ENCODE peak calls at places on chromosomes 1 and 21, in eight cellular contexts. V, K, C, Z, H, S, T and N are unnamed samples.

GRCh38 chr1:1573843-1574720 is 581 bp downstream of the SSU72 start:
- DNase-seq in V (peak), K (peak), C (no peak), Z (no peak), H (peak), S (peak), T (peak), N (peak)

GRCh38 chr1:228424685-228425660 is 8.3 kb upstream of the TRIM17 start:
- DNase-seq in V (no peak), K (no peak), C (no peak), Z (no peak), H (no peak), S (no peak), T (no peak), N (no peak)

GRCh38 chr1:14468751-14469150 is 129.7 kb upstream of the KAZN start:
- DNase-seq in V (no peak), K (no peak), C (no peak), Z (no peak), H (no peak), S (no peak), T (no peak), N (no peak)

GRCh38 chr1:9207715-9208114 is 26.9 kb upstream of the H6PD start:
- DNase-seq in V (no peak), K (no peak), C (no peak), Z (no peak), H (no peak), S (no peak), T (peak), N (no peak)

GRCh38 chr1:96598416-96599168 is 123.0 kb upstream of the PTBP2 start:
- DNase-seq in V (no peak), K (no peak), C (peak), Z (no peak), H (no peak), S (no peak), T (peak), N (no peak)

GRCh38 chr1:5993553-5994510 is 1.6 kb upstream of the NPHP4 start:
- DNase-seq in V (no peak), K (peak), C (no peak), Z (no peak), H (no peak), S (no peak), T (no peak), N (no peak)

GRCh38 chr1:91092503-91092902 is 70.7 kb upstream of the ZNF644 start:
- DNase-seq in V (no peak), K (no peak), C (no peak), Z (no peak), H (no peak), S (no peak), T (no peak), N (no peak)

GRCh38 chr1:221078260-221078965 is 199.2 kb downstream of the HLX start:
- DNase-seq in V (no peak), K (no peak), C (no peak), Z (no peak), H (no peak), S (no peak), T (peak), N (no peak)

GRCh38 chr1:97137862-97138514 is 416.4 kb downstream of the PTBP2 start:
- DNase-seq in V (no peak), K (peak), C (no peak), Z (no peak), H (peak), S (no peak), T (peak), N (peak)

GRCh38 chr1:226893936-226894335 is 23.5 kb downstream of the PSEN2 start:
- DNase-seq in V (peak), K (no peak), C (no peak), Z (no peak), H (no peak), S (no peak), T (no peak), N (no peak)

GRCh38 chr21:43719748-43720538 is 1.0 kb downstream of the PDXK start:
- DNase-seq in V (no peak), K (peak), C (no peak), Z (peak), H (no peak), S (no peak), T (no peak), N (peak)

GRCh38 chr1:179365342-179366092 is at the start of gene AXDND1:
- DNase-seq in V (peak), K (peak), C (peak), Z (peak), H (peak), S (peak), T (peak), N (peak)

GRCh38 chr1:203835476-203835875 is 25.9 kb upstream of the SNRPE start:
- DNase-seq in V (no peak), K (no peak), C (no peak), Z (no peak), H (no peak), S (no peak), T (no peak), N (no peak)

GRCh38 chr1:155966135-155966534 is 12.2 kb downstream of the ARHGEF2 start:
- DNase-seq in V (no peak), K (no peak), C (no peak), Z (no peak), H (no peak), S (no peak), T (no peak), N (no peak)

GRCh38 chr1:9101510-9102146 is 27.3 kb downstream of the GPR157 start:
- DNase-seq in V (no peak), K (peak), C (peak), Z (no peak), H (peak), S (no peak), T (peak), N (peak)

GRCh38 chr1:225655509-225656258 is 2.8 kb upstream of the ENAH start:
- DNase-seq in V (peak), K (no peak), C (peak), Z (peak), H (no peak), S (no peak), T (peak), N (no peak)

GRCh38 chr1:16101618-16102017 is 28.2 kb upstream of the FAM131C start:
- DNase-seq in V (no peak), K (no peak), C (no peak), Z (no peak), H (no peak), S (no peak), T (no peak), N (no peak)

GRCh38 chr1:36537190-36537768 is 54.6 kb upstream of the CSF3R start:
- DNase-seq in V (no peak), K (no peak), C (no peak), Z (no peak), H (no peak), S (no peak), T (no peak), N (no peak)

GRCh38 chr1:42955311-42956063 is 3.2 kb downstream of the SLC2A1 start:
- DNase-seq in V (no peak), K (no peak), C (no peak), Z (no peak), H (no peak), S (no peak), T (no peak), N (no peak)

GRCh38 chr21:35737899-35738341 is 322.4 kb downstream of the SETD4 start:
- DNase-seq in V (peak), K (no peak), C (no peak), Z (no peak), H (no peak), S (no peak), T (peak), N (no peak)

GRCh38 chr21:29805110-29805509 is 134.7 kb downstream of the GRIK1 start:
- DNase-seq in V (no peak), K (no peak), C (no peak), Z (no peak), H (no peak), S (no peak), T (no peak), N (no peak)

GRCh38 chr1:180565472-180565871 is 6.7 kb downstream of the OVAAL start:
- DNase-seq in V (no peak), K (no peak), C (no peak), Z (no peak), H (no peak), S (no peak), T (no peak), N (no peak)

GRCh38 chr1:206489980-206490534 is 17.3 kb upstream of the RASSF5 start:
- DNase-seq in V (peak), K (peak), C (no peak), Z (peak), H (peak), S (peak), T (peak), N (peak)

GRCh38 chr1:59699227-59699847 is 115.4 kb upstream of the HOOK1 start:
- DNase-seq in V (no peak), K (no peak), C (no peak), Z (no peak), H (peak), S (no peak), T (peak), N (peak)

GRCh38 chr1:117735045-117735992 is 129.5 kb downstream of the TENT5C start:
- DNase-seq in V (no peak), K (no peak), C (no peak), Z (peak), H (peak), S (no peak), T (peak), N (peak)

GRCh38 chr1:92310185-92310597 is 11.3 kb downstream of the RPAP2 start:
- DNase-seq in V (no peak), K (no peak), C (no peak), Z (no peak), H (peak), S (no peak), T (peak), N (peak)

GRCh38 chr1:68751723-68752122 is 254.8 kb upstream of the DEPDC1 start:
- DNase-seq in V (no peak), K (no peak), C (no peak), Z (no peak), H (no peak), S (no peak), T (no peak), N (no peak)
- TF ChIP-seq CTCF in V (no peak), K (no peak), C (no peak), Z (no peak), H (no peak), S (no peak), T (peak), N (no peak)

GRCh38 chr21:17554120-17554519 is 41.3 kb downstream of the CXADR start:
- DNase-seq in V (no peak), K (no peak), C (no peak), Z (no peak), H (no peak), S (no peak), T (no peak), N (no peak)

GRCh38 chr21:17560377-17560776 is 47.5 kb downstream of the CXADR start:
- DNase-seq in V (no peak), K (no peak), C (no peak), Z (no peak), H (no peak), S (no peak), T (no peak), N (no peak)

GRCh38 chr21:17552410-17552809 is 39.6 kb downstream of the CXADR start:
- DNase-seq in V (no peak), K (no peak), C (no peak), Z (no peak), H (no peak), S (no peak), T (no peak), N (no peak)

GRCh38 chr21:17550671-17551308 is 37.9 kb downstream of the CXADR start:
- DNase-seq in V (no peak), K (no peak), C (no peak), Z (no peak), H (no peak), S (no peak), T (no peak), N (no peak)

GRCh38 chr21:17554619-17555472 is 42.0 kb downstream of the CXADR start:
- DNase-seq in V (no peak), K (no peak), C (no peak), Z (no peak), H (no peak), S (no peak), T (no peak), N (no peak)
- TF ChIP-seq CTCF in V (no peak), K (no peak), C (peak), Z (no peak), H (peak), S (no peak), T (peak), N (no peak)

DNA sequence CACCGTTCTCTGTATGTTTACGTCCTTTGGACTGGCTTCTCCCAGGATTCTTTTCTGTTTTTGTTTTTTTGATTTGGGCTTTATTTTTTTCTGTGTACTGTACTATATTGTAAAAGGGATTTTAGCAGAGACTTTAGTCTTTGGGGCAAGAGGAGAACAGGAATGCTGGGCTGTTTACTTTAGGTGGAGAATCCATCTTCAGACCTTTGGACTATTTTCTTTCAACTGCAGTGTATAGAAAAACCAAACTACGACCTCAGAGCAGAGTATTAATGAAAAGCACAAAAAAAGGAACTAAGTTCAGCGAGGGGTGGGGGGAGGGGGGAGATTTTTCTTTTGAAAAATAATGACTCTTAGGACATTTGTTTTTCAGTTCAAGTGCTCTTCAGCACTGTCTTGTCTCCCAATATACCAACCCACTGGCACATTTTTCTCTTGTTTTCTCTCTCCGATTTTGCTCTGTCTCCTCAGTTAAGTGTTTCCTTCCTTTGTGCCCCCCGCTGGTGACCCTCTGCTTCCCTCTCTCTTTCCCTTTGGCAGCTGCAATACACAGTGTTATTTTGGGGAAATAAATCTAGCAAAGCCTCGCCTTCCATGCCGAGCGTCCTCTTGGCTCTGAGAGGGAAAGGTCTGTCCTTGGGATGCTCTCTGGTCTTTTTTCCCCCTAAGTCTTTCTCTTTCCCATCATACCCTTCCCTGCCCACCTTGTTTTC is 44.9 kb downstream of the ACP6 start:
- DNase-seq in V (no peak), K (no peak), C (no peak), Z (no peak), H (no peak), S (no peak), T (no peak), N (no peak)
- TF ChIP-seq CTCF in V (no peak), K (no peak), C (no peak), Z (no peak), H (no peak), S (no peak), T (peak), N (no peak)

GRCh38 chr1:235511470-235512240 is 7.4 kb upstream of the B3GALNT2 start:
- DNase-seq in V (no peak), K (no peak), C (no peak), Z (no peak), H (no peak), S (no peak), T (no peak), N (no peak)
- TF ChIP-seq CTCF in V (no peak), K (no peak), C (no peak), Z (no peak), H (no peak), S (no peak), T (peak), N (peak)